ENCODE peak calls at places on chromosome 2, in six cellular contexts. M, R, F, X, Y and J are unnamed samples.

GRCh38 chr2:242010567-242011513 is 141.3 kb downstream of the RTP5 start:
- DNase-seq in F (no peak), R (no peak), M (no peak), X (no peak), Y (no peak), J (no peak)

GRCh38 chr2:180334514-180334913 is 327.4 kb upstream of the CWC22 start:
- DNase-seq in X (no peak), R (no peak), M (no peak), Y (no peak), F (peak), J (peak)

GRCh38 chr2:240255165-240255491 is 114.7 kb upstream of the OTOS start:
- DNase-seq in X (no peak), F (no peak), M (no peak), Y (no peak), R (no peak), J (no peak)

GRCh38 chr2:209663149-209663548 is 108.5 kb upstream of the UNC80 start:
- DNase-seq in Y (peak), M (peak), F (no peak), X (peak), R (peak), J (no peak)

GRCh38 chr2:171811229-171811628 is 82.8 kb downstream of the SLC25A12 start:
- DNase-seq in R (peak), Y (peak), F (no peak), M (peak), X (no peak), J (peak)

GRCh38 chr2:45267062-45267702 is 257.9 kb upstream of the SIX2 start:
- DNase-seq in F (no peak), R (no peak), M (peak), X (no peak), Y (no peak), J (no peak)

GRCh38 chr2:109157563-109158105 is 28.6 kb downstream of the SH3RF3 start:
- DNase-seq in R (no peak), F (no peak), M (no peak), X (no peak), Y (no peak), J (no peak)

GRCh38 chr2:191566347-191566746 is 111.6 kb upstream of the NABP1 start:
- DNase-seq in R (peak), M (peak), X (no peak), Y (peak), F (peak), J (peak)

GRCh38 chr2:213069531-213069930 is 81.9 kb downstream of the IKZF2 start:
- DNase-seq in X (no peak), F (no peak), Y (no peak), M (no peak), R (no peak), J (no peak)

GRCh38 chr2:129892360-129892759 is 87.1 kb upstream of the RAB6C start:
- DNase-seq in F (no peak), R (no peak), Y (no peak), M (no peak), X (no peak), J (peak)

GRCh38 chr2:72780483-72780882 is 45.4 kb downstream of the EXOC6B start:
- DNase-seq in X (peak), M (peak), Y (peak), R (peak), F (no peak), J (no peak)

GRCh38 chr2:237862528-237862895 is 3.1 kb downstream of the RAMP1 start:
- DNase-seq in R (no peak), F (no peak), M (no peak), X (no peak), Y (no peak), J (no peak)

GRCh38 chr2:393711-394696 is 106.1 kb upstream of the ALKAL2 start:
- DNase-seq in F (peak), X (no peak), R (peak), Y (no peak), M (peak), J (no peak)